ENCODE peak calls at places on chromosome 2, in five cellular contexts. One of them, this sample, is unnamed.
A peak's percentile ranks its signal among the peaks of the same experiment; 100 is the strongest.

GRCh38 chr2:149036507-149037293 is 1.8 kb upstream of the LYPD6B start:
- DNase-seq in aorta: no peak
- DNase-seq in A549: no peak
- DNase-seq in A673: no peak
- DNase-seq in sigmoid colon: no peak
- DNase-seq in this sample: no peak

GRCh38 chr2:66034467-66034866 is 400.5 kb upstream of the MEIS1 start:
- DNase-seq in A673: no peak
- DNase-seq in sigmoid colon: no peak
- DNase-seq in A549: no peak
- DNase-seq in aorta: no peak
- DNase-seq in this sample: no peak

GRCh38 chr2:237674731-237675276 is 47.4 kb downstream of the LRRFIP1 start:
- DNase-seq in A673: peak; percentile 80
- DNase-seq in sigmoid colon: peak; percentile 92
- DNase-seq in A549: no peak
- DNase-seq in aorta: peak; percentile 95
- DNase-seq in this sample: peak; percentile 95

GRCh38 chr2:237772513-237772912 is 26.1 kb upstream of the RBM44 start:
- DNase-seq in A673: no peak
- DNase-seq in sigmoid colon: no peak
- DNase-seq in A549: no peak
- DNase-seq in aorta: no peak
- DNase-seq in this sample: no peak

GRCh38 chr2:39119732-39120520 is 925 bp downstream of the SOS1 start:
- DNase-seq in A673: peak; percentile 57
- DNase-seq in A549: peak; percentile 58
- DNase-seq in sigmoid colon: peak; percentile 69
- DNase-seq in aorta: peak; percentile 73
- DNase-seq in this sample: peak; percentile 84

GRCh38 chr2:3634631-3635091 is 23.3 kb upstream of the ALLC start:
- DNase-seq in sigmoid colon: peak; percentile 50
- DNase-seq in A673: no peak
- DNase-seq in A549: no peak
- DNase-seq in aorta: peak; percentile 30
- DNase-seq in this sample: peak; percentile 46

GRCh38 chr2:43071629-43072550 is 154.5 kb downstream of the ZFP36L2 start:
- DNase-seq in sigmoid colon: peak; percentile 85
- DNase-seq in A549: no peak
- DNase-seq in A673: no peak
- DNase-seq in aorta: peak; percentile 79
- DNase-seq in this sample: peak; percentile 85

GRCh38 chr2:81266106-81266505 is 961.6 kb upstream of the LRRTM1 start:
- DNase-seq in aorta: no peak
- DNase-seq in sigmoid colon: no peak
- DNase-seq in A549: no peak
- DNase-seq in A673: no peak
- DNase-seq in this sample: no peak

GRCh38 chr2:36466135-36466534 is 110.6 kb downstream of the CRIM1 start:
- DNase-seq in sigmoid colon: no peak
- DNase-seq in aorta: no peak
- DNase-seq in A673: no peak
- DNase-seq in A549: no peak
- DNase-seq in this sample: no peak

GRCh38 chr2:216426938-216427337 is 14.7 kb downstream of the SMARCAL1 start:
- DNase-seq in aorta: no peak
- DNase-seq in sigmoid colon: no peak
- DNase-seq in A673: peak; percentile 18
- DNase-seq in A549: no peak
- DNase-seq in this sample: no peak

GRCh38 chr2:42096869-42097591 is 49.2 kb downstream of the PKDCC start:
- DNase-seq in sigmoid colon: no peak
- DNase-seq in A673: no peak
- DNase-seq in aorta: no peak
- DNase-seq in A549: no peak
- DNase-seq in this sample: no peak

GRCh38 chr2:111071480-111072143 is 49.1 kb upstream of the BCL2L11 start:
- DNase-seq in aorta: peak; percentile 55
- DNase-seq in sigmoid colon: no peak
- DNase-seq in A549: peak; percentile 12
- DNase-seq in A673: no peak
- DNase-seq in this sample: peak; percentile 75

GRCh38 chr2:149225446-149225845 is 104.9 kb upstream of the LYPD6 start:
- DNase-seq in aorta: no peak
- DNase-seq in sigmoid colon: no peak
- DNase-seq in A673: no peak
- DNase-seq in A549: no peak
- DNase-seq in this sample: no peak

GRCh38 chr2:198186257-198186656 is 381.9 kb downstream of the PLCL1 start:
- DNase-seq in aorta: no peak
- DNase-seq in sigmoid colon: no peak
- DNase-seq in A673: no peak
- DNase-seq in A549: no peak
- DNase-seq in this sample: no peak

GRCh38 chr2:177355874-177356273 is 36.7 kb upstream of the AGPS start:
- DNase-seq in A673: peak; percentile 25
- DNase-seq in sigmoid colon: no peak
- DNase-seq in A549: no peak
- DNase-seq in aorta: no peak
- DNase-seq in this sample: no peak

GRCh38 chr2:30195011-30195410 is 36.3 kb upstream of the LBH start:
- DNase-seq in A549: no peak
- DNase-seq in aorta: no peak
- DNase-seq in sigmoid colon: peak; percentile 56
- DNase-seq in A673: no peak
- DNase-seq in this sample: no peak

GRCh38 chr2:11411768-11412448 is 54.1 kb downstream of the E2F6 start:
- DNase-seq in A549: peak; percentile 61
- DNase-seq in sigmoid colon: peak; percentile 72
- DNase-seq in aorta: peak; percentile 58
- DNase-seq in A673: peak; percentile 76
- DNase-seq in this sample: no peak

GRCh38 chr2:9627310-9627709 is 3.5 kb downstream of the YWHAQ start:
- DNase-seq in aorta: no peak
- DNase-seq in sigmoid colon: no peak
- DNase-seq in A549: no peak
- DNase-seq in A673: no peak
- DNase-seq in this sample: no peak

GRCh38 chr2:98484652-98485452 is 40.2 kb downstream of the INPP4A start:
- DNase-seq in A549: no peak
- DNase-seq in aorta: no peak
- DNase-seq in sigmoid colon: peak; percentile 32
- DNase-seq in A673: no peak
- DNase-seq in this sample: no peak

GRCh38 chr2:136117909-136118818 is at the start of gene CXCR4:
- DNase-seq in aorta: peak; percentile 86
- DNase-seq in sigmoid colon: peak; percentile 77
- DNase-seq in A673: peak; percentile 35
- DNase-seq in A549: peak; percentile 47
- DNase-seq in this sample: peak; percentile 94

GRCh38 chr2:40479995-40480525 is 28.2 kb upstream of the SLC8A1 start:
- DNase-seq in A549: no peak
- DNase-seq in aorta: no peak
- DNase-seq in sigmoid colon: no peak
- DNase-seq in A673: no peak
- DNase-seq in this sample: no peak

GRCh38 chr2:182444806-182445205 is 18.0 kb upstream of the PDE1A start:
- DNase-seq in A673: no peak
- DNase-seq in sigmoid colon: no peak
- DNase-seq in aorta: no peak
- DNase-seq in A549: no peak
- DNase-seq in this sample: no peak

GRCh38 chr2:214481204-214481603 is 70.3 kb downstream of the VWC2L start:
- DNase-seq in aorta: no peak
- DNase-seq in A673: peak; percentile 0
- DNase-seq in sigmoid colon: no peak
- DNase-seq in A549: no peak
- DNase-seq in this sample: no peak

GRCh38 chr2:89781962-89782361 is 1090.5 kb downstream of the RPIA start:
- DNase-seq in A549: no peak
- DNase-seq in sigmoid colon: no peak
- DNase-seq in A673: no peak
- DNase-seq in aorta: no peak
- DNase-seq in this sample: no peak
- H3K9me3 ChIP-seq in A549: peaks cover 40% of the 10 kb centered on the region
- H3K9me3 ChIP-seq in sigmoid colon: no peaks in the 10 kb centered on the region
- H3K9me3 ChIP-seq in A673: peaks cover 77% of the 10 kb centered on the region
- H3K9me3 ChIP-seq in aorta: peaks cover 2% of the 10 kb centered on the region
- H3K9me3 ChIP-seq in this sample: peaks cover 93% of the 10 kb centered on the region

GRCh38 chr2:156803243-156803642 is 367.1 kb downstream of the GPD2 start:
- DNase-seq in aorta: no peak
- DNase-seq in A549: no peak
- DNase-seq in A673: no peak
- DNase-seq in sigmoid colon: no peak
- DNase-seq in this sample: no peak

GRCh38 chr2:156797832-156798231 is 361.7 kb downstream of the GPD2 start:
- DNase-seq in A549: no peak
- DNase-seq in aorta: no peak
- DNase-seq in A673: no peak
- DNase-seq in sigmoid colon: no peak
- DNase-seq in this sample: no peak

GRCh38 chr2:156803967-156804366 is 367.8 kb downstream of the GPD2 start:
- DNase-seq in sigmoid colon: no peak
- DNase-seq in A673: no peak
- DNase-seq in A549: no peak
- DNase-seq in aorta: no peak
- DNase-seq in this sample: no peak

GRCh38 chr2:156800781-156801366 is 364.7 kb downstream of the GPD2 start:
- DNase-seq in A549: no peak
- DNase-seq in aorta: no peak
- DNase-seq in sigmoid colon: no peak
- DNase-seq in A673: no peak
- DNase-seq in this sample: no peak

GRCh38 chr2:156800065-156800556 is 363.9 kb downstream of the GPD2 start:
- DNase-seq in A549: no peak
- DNase-seq in A673: no peak
- DNase-seq in sigmoid colon: no peak
- DNase-seq in aorta: no peak
- DNase-seq in this sample: no peak
- H3K4me3 ChIP-seq in A549: no peak overlapping the region
- H3K4me3 ChIP-seq in A673: no peak overlapping the region
- H3K4me3 ChIP-seq in sigmoid colon: no peak overlapping the region
- H3K4me3 ChIP-seq in aorta: peak overlapping the region; percentile 20
- H3K4me3 ChIP-seq in this sample: no peak overlapping the region

DNA sequence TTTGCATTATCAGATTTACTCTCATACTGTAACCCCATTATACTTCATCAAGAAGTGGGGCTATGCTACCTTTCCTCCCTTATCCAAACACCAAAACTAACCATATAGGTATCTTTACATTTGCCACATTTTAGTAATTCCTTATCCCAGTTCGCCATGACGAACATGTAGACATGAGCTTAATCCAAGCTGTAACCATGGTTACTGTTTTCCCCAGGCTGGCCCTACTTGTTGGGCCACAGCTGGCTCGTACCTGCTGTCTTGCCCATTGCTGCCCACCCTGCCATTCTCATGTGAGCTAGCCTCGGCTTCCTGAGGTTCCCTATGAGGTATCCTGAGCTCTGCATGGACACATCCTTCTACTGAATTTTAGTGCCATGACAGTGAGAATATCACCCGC is 117.7 kb downstream of the PARD3B start:
- DNase-seq in A549: no peak
- DNase-seq in A673: no peak
- DNase-seq in aorta: no peak
- DNase-seq in sigmoid colon: no peak
- DNase-seq in this sample: no peak
- H3K9me3 ChIP-seq in A549: no peaks in the 10 kb centered on the region
- H3K9me3 ChIP-seq in A673: no peaks in the 10 kb centered on the region
- H3K9me3 ChIP-seq in aorta: no peaks in the 10 kb centered on the region
- H3K9me3 ChIP-seq in sigmoid colon: no peaks in the 10 kb centered on the region
- H3K9me3 ChIP-seq in this sample: no peaks in the 10 kb centered on the region

GRCh38 chr2:120348134-120349103 is 2.5 kb downstream of the INHBB start:
- DNase-seq in aorta: no peak
- DNase-seq in A549: peak; percentile 74
- DNase-seq in A673: no peak
- DNase-seq in sigmoid colon: no peak
- DNase-seq in this sample: no peak
- H3K4me3 ChIP-seq in aorta: no peak overlapping the region
- H3K4me3 ChIP-seq in A549: peak overlapping the region; percentile 85
- H3K4me3 ChIP-seq in A673: no peak overlapping the region
- H3K4me3 ChIP-seq in sigmoid colon: no peak overlapping the region
- H3K4me3 ChIP-seq in this sample: no peak overlapping the region

DNA sequence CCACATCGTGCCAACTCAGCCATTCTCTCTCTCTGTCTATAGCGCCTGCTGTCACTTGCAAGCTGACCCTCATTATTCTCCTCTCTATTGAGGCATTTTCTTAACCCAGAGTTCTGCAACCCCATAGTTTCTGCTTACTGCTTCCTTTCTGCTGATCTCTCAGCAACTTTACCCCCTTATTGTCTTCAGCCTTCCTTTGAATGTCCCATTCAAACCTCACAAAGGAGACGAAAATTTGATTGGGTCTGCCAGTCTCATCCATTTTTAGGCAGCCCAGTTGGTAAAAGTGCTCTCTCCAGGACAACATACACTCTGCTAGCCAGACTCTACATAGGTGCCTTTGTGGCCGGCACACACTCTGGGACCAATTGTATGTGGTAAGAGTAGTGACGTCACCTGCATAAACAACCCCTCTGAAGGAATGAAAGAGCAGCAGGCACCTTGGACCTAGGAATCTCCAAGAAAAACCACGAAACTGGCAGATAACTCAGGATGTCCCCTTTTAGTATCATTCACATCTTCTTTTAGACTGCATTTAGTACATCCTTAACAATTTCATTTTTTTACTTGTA is 367.2 kb upstream of the KCNH7 start:
- DNase-seq in A549: no peak
- DNase-seq in aorta: no peak
- DNase-seq in A673: no peak
- DNase-seq in sigmoid colon: no peak
- DNase-seq in this sample: no peak
- H3K9me3 ChIP-seq in A549: no peaks in the 10 kb centered on the region
- H3K9me3 ChIP-seq in aorta: no peaks in the 10 kb centered on the region
- H3K9me3 ChIP-seq in A673: no peaks in the 10 kb centered on the region
- H3K9me3 ChIP-seq in sigmoid colon: no peaks in the 10 kb centered on the region
- H3K9me3 ChIP-seq in this sample: no peaks in the 10 kb centered on the region

GRCh38 chr2:233422050-233422639 is 67.9 kb downstream of the DGKD start:
- DNase-seq in A673: peak; percentile 59
- DNase-seq in A549: peak; percentile 97
- DNase-seq in sigmoid colon: no peak
- DNase-seq in aorta: no peak
- DNase-seq in this sample: no peak

GRCh38 chr2:233423436-233423860 is 69.2 kb downstream of the DGKD start:
- DNase-seq in sigmoid colon: no peak
- DNase-seq in A549: no peak
- DNase-seq in aorta: no peak
- DNase-seq in A673: no peak
- DNase-seq in this sample: no peak

GRCh38 chr2:233424028-233424951 is 70.0 kb downstream of the DGKD start:
- DNase-seq in A549: peak; percentile 66
- DNase-seq in A673: peak; percentile 82
- DNase-seq in aorta: no peak
- DNase-seq in sigmoid colon: no peak
- DNase-seq in this sample: no peak

GRCh38 chr2:233421091-233421816 is 67.0 kb downstream of the DGKD start:
- DNase-seq in A549: no peak
- DNase-seq in aorta: no peak
- DNase-seq in sigmoid colon: no peak
- DNase-seq in A673: no peak
- DNase-seq in this sample: no peak

GRCh38 chr2:233422649-233423435 is 68.5 kb downstream of the DGKD start:
- DNase-seq in sigmoid colon: no peak
- DNase-seq in A673: no peak
- DNase-seq in A549: no peak
- DNase-seq in aorta: no peak
- DNase-seq in this sample: no peak
- H3K4me3 ChIP-seq in sigmoid colon: no peak overlapping the region
- H3K4me3 ChIP-seq in A673: no peak overlapping the region
- H3K4me3 ChIP-seq in A549: peak overlapping the region; percentile 5
- H3K4me3 ChIP-seq in aorta: no peak overlapping the region
- H3K4me3 ChIP-seq in this sample: no peak overlapping the region